ENCODE peak calls at places on chromosomes 13 and 19, in seven cellular contexts. F, Q, M, R, T, S and C are unnamed samples.

GRCh38 chr13:39201075-39201630 is 162.9 kb downstream of the NHLRC3 start:
- DNase-seq in R (no peak), S (no peak), Q (peak; percentile 7), M (no peak), F (no peak), T (no peak), C (no peak)

GRCh38 chr13:33229446-33230177 is 55.9 kb downstream of the STARD13 start:
- DNase-seq in T (no peak), Q (peak; percentile 32), F (no peak), S (no peak), M (no peak), R (no peak), C (no peak)

GRCh38 chr19:58561373-58562125 is 3.1 kb upstream of the UBE2M start:
- DNase-seq in Q (no peak), S (no peak), R (no peak), T (no peak), M (no peak), F (no peak), C (no peak)

GRCh38 chr13:88622362-88622973 is 951.3 kb downstream of the SLITRK5 start:
- DNase-seq in Q (no peak), S (no peak), M (no peak), T (no peak), R (no peak), F (peak; percentile 91), C (no peak)

GRCh38 chr19:46192990-46193650 is 36.4 kb upstream of the IGFL1 start:
- DNase-seq in M (peak; percentile 50), S (peak; percentile 65), F (peak; percentile 82), R (peak; percentile 51), Q (peak; percentile 83), T (no peak), C (no peak)

GRCh38 chr13:24271231-24271610 is 38.2 kb upstream of the C1QTNF9 start:
- DNase-seq in Q (no peak), F (no peak), R (no peak), M (no peak), S (no peak), T (no peak), C (no peak)

GRCh38 chr19:15248648-15249559 is 16.7 kb upstream of the EPHX3 start:
- DNase-seq in S (peak; percentile 48), F (peak; percentile 74), R (peak; percentile 89), Q (peak; percentile 94), M (peak; percentile 88), T (no peak), C (no peak)

GRCh38 chr19:17716309-17716929 is 2.9 kb upstream of the MAP1S start:
- DNase-seq in R (no peak), M (no peak), Q (no peak), S (no peak), F (no peak), T (no peak), C (no peak)

GRCh38 chr19:54011507-54012211 is 20.2 kb downstream of the CACNG6 start:
- DNase-seq in R (no peak), F (no peak), Q (no peak), T (no peak), S (no peak), M (no peak), C (no peak)

GRCh38 chr19:17074628-17075034 is 621 bp downstream of the HAUS8 start:
- DNase-seq in S (no peak), T (no peak), Q (no peak), F (no peak), R (no peak), M (no peak), C (no peak)

GRCh38 chr13:53342623-53343022 is 314.0 kb downstream of the OLFM4 start:
- DNase-seq in T (no peak), R (no peak), M (no peak), F (no peak), Q (no peak), S (no peak), C (no peak)

GRCh38 chr19:34096020-34096915 is 76.0 kb upstream of the LSM14A start:
- DNase-seq in F (peak; percentile 59), R (no peak), T (peak; percentile 18), Q (peak; percentile 73), S (no peak), M (peak; percentile 65), C (no peak)

GRCh38 chr13:73462241-73462640 is 403.4 kb downstream of the KLF5 start:
- DNase-seq in F (no peak), M (no peak), S (no peak), T (no peak), Q (peak; percentile 8), R (no peak), C (no peak)

DNA sequence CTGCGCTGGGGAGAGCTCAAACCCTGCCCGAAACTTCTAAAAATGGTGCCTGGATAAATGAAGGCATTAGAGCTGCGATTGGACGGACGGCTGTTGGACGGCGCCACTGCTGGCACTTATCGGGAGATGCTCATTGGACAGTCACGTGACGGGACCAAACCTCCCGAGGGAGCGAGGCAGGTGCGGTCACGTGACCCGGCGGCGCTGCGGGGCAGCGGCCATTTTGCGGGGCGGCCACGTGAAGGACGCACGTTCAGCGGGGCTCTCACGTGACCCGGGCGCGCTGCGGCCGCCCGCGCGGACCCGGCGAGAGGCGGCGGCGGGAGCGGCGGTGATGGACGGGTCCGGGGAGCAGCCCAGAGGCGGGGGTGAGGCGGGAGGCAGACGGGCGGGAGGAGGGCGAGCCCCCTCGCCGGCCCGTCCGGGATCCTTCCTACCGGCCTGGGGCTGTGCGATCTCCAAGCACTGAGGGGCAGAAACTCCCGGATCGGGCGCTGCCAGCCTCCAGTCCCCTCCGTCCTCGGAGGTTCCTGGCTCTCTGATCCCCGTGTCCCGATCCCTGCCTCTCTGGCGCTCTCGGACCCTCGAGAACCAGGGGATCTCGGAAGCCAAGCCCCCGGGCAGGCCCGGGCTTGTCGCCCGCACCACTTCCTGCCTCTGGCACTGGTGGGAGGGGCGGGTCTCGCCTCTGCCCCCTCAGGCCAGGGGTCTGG is at the start of gene BAX:
- DNase-seq in S (peak; percentile 91), Q (peak; percentile 97), T (no peak), F (peak; percentile 87), R (peak; percentile 97), M (peak; percentile 96), C (peak; percentile 99)
- TF ChIP-seq CTCF in S (no peak), Q (no peak), T (no peak), F (no peak), R (no peak), M (no peak), C (no peak)

GRCh38 chr13:95707442-95708389 is 30.8 kb downstream of the DNAJC3 start:
- DNase-seq in M (no peak), F (no peak), Q (no peak), S (no peak), R (no peak), T (no peak), C (no peak)

GRCh38 chr13:95707035-95707434 is 30.1 kb downstream of the DNAJC3 start:
- DNase-seq in T (no peak), Q (no peak), R (no peak), F (no peak), M (no peak), S (no peak), C (no peak)

GRCh38 chr13:95708390-95708774 is 31.4 kb downstream of the DNAJC3 start:
- DNase-seq in S (no peak), R (no peak), Q (no peak), M (no peak), F (no peak), T (no peak), C (no peak)

GRCh38 chr13:95706356-95706755 is 29.4 kb downstream of the DNAJC3 start:
- DNase-seq in M (no peak), R (no peak), T (no peak), Q (no peak), F (no peak), S (no peak), C (no peak)

DNA sequence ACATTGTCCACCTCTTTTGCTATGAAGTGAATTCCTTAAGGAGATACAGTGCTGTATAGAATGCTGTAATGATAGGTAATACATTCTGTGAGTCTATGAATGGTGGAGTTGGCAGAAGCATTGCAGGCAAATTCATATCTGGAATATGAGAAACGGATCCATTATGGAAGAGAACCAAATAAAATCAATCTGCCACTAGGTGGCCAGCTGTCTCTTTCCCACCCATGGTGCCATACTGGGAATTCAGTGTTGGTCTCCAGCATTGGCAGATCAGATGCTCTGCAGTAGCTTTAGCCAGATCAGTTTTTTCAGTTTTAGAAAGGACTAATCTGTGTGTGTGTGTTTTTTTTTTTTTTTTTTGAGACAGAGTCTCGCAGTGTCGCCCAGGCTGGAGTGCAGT is 27.6 kb downstream of the DNAJC3 start:
- DNase-seq in S (no peak), Q (no peak), R (no peak), T (no peak), F (no peak), M (peak; percentile 12), C (no peak)
- TF ChIP-seq CTCF in S (no peak), Q (peak; percentile 42), R (no peak), T (peak; percentile 50), F (peak; percentile 43), M (peak; percentile 32), C (no peak)

DNA sequence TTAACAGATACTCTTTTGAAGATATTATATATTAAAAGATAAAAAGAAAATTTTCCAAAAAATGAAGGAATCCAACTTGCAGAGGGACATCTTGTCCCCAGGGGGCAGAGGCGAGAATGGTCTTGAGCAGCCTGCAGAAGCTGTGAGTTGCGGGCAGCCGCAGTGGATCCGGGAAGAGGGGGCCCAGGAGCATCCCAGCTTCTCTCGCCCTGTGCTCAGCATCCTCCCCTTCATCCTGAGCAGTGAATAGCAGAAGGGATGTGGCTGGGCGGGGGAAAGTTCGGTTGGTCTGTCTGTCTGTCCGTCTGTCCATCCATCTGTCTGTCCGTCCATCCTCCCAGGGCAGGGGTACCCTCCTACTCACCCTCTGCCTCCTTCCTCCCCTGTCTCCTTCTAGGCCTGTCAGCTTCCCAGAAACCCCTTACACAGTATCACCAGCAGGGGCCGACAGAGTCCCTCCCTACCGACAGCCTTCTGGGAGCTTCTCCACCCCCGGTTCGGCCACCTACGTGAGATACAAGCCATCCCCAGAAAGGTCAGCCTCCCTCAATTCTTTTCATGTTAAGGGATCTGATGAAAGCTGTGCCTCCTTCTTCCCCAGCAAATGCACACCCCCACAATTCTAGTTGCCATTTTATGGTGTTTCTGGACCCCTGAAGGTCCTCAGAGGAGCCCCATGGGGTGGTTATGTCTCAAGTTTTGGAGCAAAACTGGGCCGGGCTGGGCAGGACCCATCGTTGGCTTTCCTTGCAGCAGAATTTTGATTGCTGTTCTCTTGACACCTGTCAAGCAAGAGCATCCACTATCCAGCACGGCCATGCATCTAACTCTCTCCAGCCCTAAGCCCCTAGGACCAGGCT is 81.6 kb downstream of the DPF1 start:
- DNase-seq in R (peak; percentile 67), Q (peak; percentile 52), T (no peak), F (peak; percentile 49), S (no peak), M (peak; percentile 59), C (no peak)
- TF ChIP-seq CTCF in R (peak; percentile 69), Q (peak; percentile 89), T (peak; percentile 73), F (peak; percentile 87), S (peak; percentile 54), M (peak; percentile 96), C (peak; percentile 56)

GRCh38 chr19:8571006-8571411 is 6.2 kb downstream of the MYO1F start:
- DNase-seq in Q (peak; percentile 72), S (no peak), R (no peak), F (peak; percentile 2), T (no peak), M (peak; percentile 20), C (peak; percentile 76)

GRCh38 chr19:8567522-8568172 is 9.6 kb downstream of the MYO1F start:
- DNase-seq in Q (no peak), T (no peak), S (no peak), M (no peak), F (no peak), R (no peak), C (no peak)

GRCh38 chr19:8573316-8573715 is 3.9 kb downstream of the MYO1F start:
- DNase-seq in Q (no peak), R (no peak), M (no peak), T (no peak), F (no peak), S (no peak), C (no peak)

GRCh38 chr19:8566855-8567254 is 10.4 kb downstream of the MYO1F start:
- DNase-seq in Q (no peak), S (no peak), R (no peak), T (no peak), M (no peak), F (no peak), C (no peak)

GRCh38 chr19:8569066-8569761 is 8.0 kb downstream of the MYO1F start:
- DNase-seq in S (no peak), T (peak; percentile 45), F (peak; percentile 45), R (no peak), Q (peak; percentile 94), M (peak; percentile 92), C (no peak)
- TF ChIP-seq CTCF in S (no peak), T (no peak), F (no peak), R (no peak), Q (no peak), M (no peak), C (no peak)